ENCODE peak calls at places on chromosomes 11 and 22, in nine cellular contexts. One of them, this sample, is unnamed.

GRCh38 chr11:63862923-63863322 is 24.0 kb downstream of the MARK2 start:
- DNase-seq in epithelial cell of esophagus: no peak
- DNase-seq in neural crest cell: no peak
- DNase-seq in tibial nerve: no peak
- DNase-seq in B cell: no peak
- DNase-seq in body of pancreas: peak; percentile 78
- DNase-seq in sigmoid colon: no peak
- DNase-seq in astrocyte of the spinal cord: peak; percentile 26
- DNase-seq in RWPE1: no peak
- DNase-seq in this sample: no peak

GRCh38 chr11:31702966-31703365 is 108.2 kb downstream of the PAX6 start:
- DNase-seq in astrocyte of the spinal cord: peak; percentile 9
- DNase-seq in epithelial cell of esophagus: peak; percentile 61
- DNase-seq in B cell: no peak
- DNase-seq in neural crest cell: no peak
- DNase-seq in sigmoid colon: no peak
- DNase-seq in RWPE1: no peak
- DNase-seq in tibial nerve: no peak
- DNase-seq in body of pancreas: no peak
- DNase-seq in this sample: no peak

GRCh38 chr11:34773826-34774225 is 142.4 kb downstream of the APIP start:
- DNase-seq in body of pancreas: no peak
- DNase-seq in B cell: no peak
- DNase-seq in tibial nerve: no peak
- DNase-seq in astrocyte of the spinal cord: peak; percentile 80
- DNase-seq in neural crest cell: no peak
- DNase-seq in sigmoid colon: no peak
- DNase-seq in RWPE1: no peak
- DNase-seq in epithelial cell of esophagus: no peak
- DNase-seq in this sample: no peak

GRCh38 chr11:45580399-45580798 is 85.0 kb downstream of the CHST1 start:
- DNase-seq in body of pancreas: no peak
- DNase-seq in astrocyte of the spinal cord: peak; percentile 29
- DNase-seq in tibial nerve: no peak
- DNase-seq in neural crest cell: peak; percentile 43
- DNase-seq in sigmoid colon: no peak
- DNase-seq in RWPE1: peak; percentile 61
- DNase-seq in epithelial cell of esophagus: peak; percentile 25
- DNase-seq in B cell: no peak
- DNase-seq in this sample: peak; percentile 60

GRCh38 chr11:499201-500076 is 7.6 kb downstream of the RNH1 start:
- DNase-seq in B cell: no peak
- DNase-seq in sigmoid colon: no peak
- DNase-seq in astrocyte of the spinal cord: no peak
- DNase-seq in body of pancreas: no peak
- DNase-seq in tibial nerve: no peak
- DNase-seq in neural crest cell: no peak
- DNase-seq in RWPE1: no peak
- DNase-seq in epithelial cell of esophagus: no peak
- DNase-seq in this sample: no peak

GRCh38 chr11:44527476-44527875 is 38.0 kb upstream of the CD82 start:
- DNase-seq in body of pancreas: no peak
- DNase-seq in tibial nerve: no peak
- DNase-seq in sigmoid colon: no peak
- DNase-seq in B cell: no peak
- DNase-seq in neural crest cell: no peak
- DNase-seq in epithelial cell of esophagus: no peak
- DNase-seq in astrocyte of the spinal cord: no peak
- DNase-seq in RWPE1: no peak
- DNase-seq in this sample: no peak

GRCh38 chr11:128717581-128717980 is 23.7 kb downstream of the FLI1 start:
- DNase-seq in epithelial cell of esophagus: no peak
- DNase-seq in astrocyte of the spinal cord: no peak
- DNase-seq in body of pancreas: no peak
- DNase-seq in tibial nerve: no peak
- DNase-seq in sigmoid colon: no peak
- DNase-seq in neural crest cell: no peak
- DNase-seq in RWPE1: no peak
- DNase-seq in B cell: peak; percentile 44
- DNase-seq in this sample: no peak

GRCh38 chr11:15923169-15923568 is 433.2 kb downstream of the SOX6 start:
- DNase-seq in sigmoid colon: no peak
- DNase-seq in B cell: no peak
- DNase-seq in epithelial cell of esophagus: peak; percentile 57
- DNase-seq in astrocyte of the spinal cord: no peak
- DNase-seq in body of pancreas: no peak
- DNase-seq in tibial nerve: no peak
- DNase-seq in neural crest cell: no peak
- DNase-seq in RWPE1: peak; percentile 18
- DNase-seq in this sample: no peak

GRCh38 chr11:83583953-83584352 is 297.8 kb upstream of the CCDC90B start:
- DNase-seq in RWPE1: peak; percentile 17
- DNase-seq in B cell: no peak
- DNase-seq in neural crest cell: no peak
- DNase-seq in epithelial cell of esophagus: peak; percentile 62
- DNase-seq in astrocyte of the spinal cord: peak; percentile 63
- DNase-seq in sigmoid colon: no peak
- DNase-seq in body of pancreas: no peak
- DNase-seq in tibial nerve: no peak
- DNase-seq in this sample: no peak

GRCh38 chr22:27100789-27101188 is 443.4 kb downstream of the MIAT start:
- DNase-seq in tibial nerve: no peak
- DNase-seq in RWPE1: no peak
- DNase-seq in body of pancreas: no peak
- DNase-seq in neural crest cell: peak; percentile 56
- DNase-seq in B cell: no peak
- DNase-seq in astrocyte of the spinal cord: peak; percentile 76
- DNase-seq in sigmoid colon: peak; percentile 76
- DNase-seq in epithelial cell of esophagus: no peak
- DNase-seq in this sample: peak; percentile 74

GRCh38 chr11:2800655-2801531 is 84.7 kb downstream of the CDKN1C start:
- DNase-seq in RWPE1: no peak
- DNase-seq in tibial nerve: no peak
- DNase-seq in body of pancreas: peak; percentile 1
- DNase-seq in neural crest cell: no peak
- DNase-seq in astrocyte of the spinal cord: no peak
- DNase-seq in epithelial cell of esophagus: no peak
- DNase-seq in B cell: no peak
- DNase-seq in sigmoid colon: peak; percentile 57
- DNase-seq in this sample: peak; percentile 1

GRCh38 chr22:49689858-49690257 is 137.8 kb downstream of the BRD1 start:
- DNase-seq in sigmoid colon: no peak
- DNase-seq in B cell: no peak
- DNase-seq in epithelial cell of esophagus: no peak
- DNase-seq in RWPE1: no peak
- DNase-seq in body of pancreas: no peak
- DNase-seq in neural crest cell: no peak
- DNase-seq in astrocyte of the spinal cord: no peak
- DNase-seq in tibial nerve: no peak
- DNase-seq in this sample: no peak

GRCh38 chr11:27482793-27483192 is 10.2 kb upstream of the LGR4 start:
- DNase-seq in tibial nerve: no peak
- DNase-seq in body of pancreas: no peak
- DNase-seq in epithelial cell of esophagus: no peak
- DNase-seq in B cell: no peak
- DNase-seq in neural crest cell: no peak
- DNase-seq in sigmoid colon: no peak
- DNase-seq in astrocyte of the spinal cord: no peak
- DNase-seq in RWPE1: no peak
- DNase-seq in this sample: no peak

GRCh38 chr11:128379587-128380279 is 207.6 kb downstream of the ETS1 start:
- DNase-seq in body of pancreas: no peak
- DNase-seq in neural crest cell: no peak
- DNase-seq in astrocyte of the spinal cord: no peak
- DNase-seq in tibial nerve: no peak
- DNase-seq in sigmoid colon: no peak
- DNase-seq in epithelial cell of esophagus: peak; percentile 49
- DNase-seq in RWPE1: no peak
- DNase-seq in B cell: no peak
- DNase-seq in this sample: no peak

GRCh38 chr11:75536786-75537629 is 11.3 kb upstream of the GDPD5 start:
- DNase-seq in sigmoid colon: no peak
- DNase-seq in epithelial cell of esophagus: peak; percentile 84
- DNase-seq in tibial nerve: no peak
- DNase-seq in B cell: peak; percentile 73
- DNase-seq in body of pancreas: no peak
- DNase-seq in astrocyte of the spinal cord: no peak
- DNase-seq in RWPE1: peak; percentile 36
- DNase-seq in neural crest cell: no peak
- DNase-seq in this sample: no peak

GRCh38 chr11:74487875-74488274 is 5.6 kb downstream of the LIPT2 start:
- DNase-seq in astrocyte of the spinal cord: no peak
- DNase-seq in RWPE1: no peak
- DNase-seq in epithelial cell of esophagus: peak; percentile 33
- DNase-seq in neural crest cell: no peak
- DNase-seq in sigmoid colon: no peak
- DNase-seq in B cell: no peak
- DNase-seq in body of pancreas: no peak
- DNase-seq in tibial nerve: no peak
- DNase-seq in this sample: no peak
- TF ChIP-seq CTCF in astrocyte of the spinal cord: peak; percentile 27
- TF ChIP-seq CTCF in RWPE1: no peak
- TF ChIP-seq CTCF in epithelial cell of esophagus: no peak
- TF ChIP-seq CTCF in neural crest cell: peak; percentile 42
- TF ChIP-seq CTCF in sigmoid colon: no peak
- TF ChIP-seq CTCF in B cell: no peak
- TF ChIP-seq CTCF in body of pancreas: no peak
- TF ChIP-seq CTCF in tibial nerve: no peak
- TF ChIP-seq CTCF in this sample: no peak

GRCh38 chr22:45905924-45906865 is 70.8 kb downstream of the WNT7B start:
- DNase-seq in astrocyte of the spinal cord: peak; percentile 43
- DNase-seq in B cell: no peak
- DNase-seq in epithelial cell of esophagus: no peak
- DNase-seq in body of pancreas: peak; percentile 41
- DNase-seq in RWPE1: no peak
- DNase-seq in tibial nerve: no peak
- DNase-seq in sigmoid colon: no peak
- DNase-seq in neural crest cell: no peak
- DNase-seq in this sample: no peak
- TF ChIP-seq CTCF in astrocyte of the spinal cord: no peak
- TF ChIP-seq CTCF in B cell: no peak
- TF ChIP-seq CTCF in epithelial cell of esophagus: no peak
- TF ChIP-seq CTCF in body of pancreas: no peak
- TF ChIP-seq CTCF in RWPE1: no peak
- TF ChIP-seq CTCF in tibial nerve: no peak
- TF ChIP-seq CTCF in sigmoid colon: no peak
- TF ChIP-seq CTCF in neural crest cell: no peak
- TF ChIP-seq CTCF in this sample: no peak

GRCh38 chr22:37735054-37735453 is 38.2 kb downstream of the TRIOBP start:
- DNase-seq in epithelial cell of esophagus: no peak
- DNase-seq in neural crest cell: peak; percentile 54
- DNase-seq in sigmoid colon: peak; percentile 75
- DNase-seq in B cell: no peak
- DNase-seq in astrocyte of the spinal cord: no peak
- DNase-seq in RWPE1: no peak
- DNase-seq in body of pancreas: no peak
- DNase-seq in tibial nerve: peak; percentile 46
- DNase-seq in this sample: peak; percentile 61
- TF ChIP-seq CTCF in epithelial cell of esophagus: peak; percentile 10
- TF ChIP-seq CTCF in neural crest cell: peak; percentile 57
- TF ChIP-seq CTCF in sigmoid colon: no peak
- TF ChIP-seq CTCF in B cell: no peak
- TF ChIP-seq CTCF in astrocyte of the spinal cord: peak; percentile 44
- TF ChIP-seq CTCF in RWPE1: no peak
- TF ChIP-seq CTCF in body of pancreas: peak; percentile 44
- TF ChIP-seq CTCF in tibial nerve: peak; percentile 50
- TF ChIP-seq CTCF in this sample: peak; percentile 46

GRCh38 chr11:133828861-133829260 is 16.5 kb downstream of the SPATA19 start:
- DNase-seq in astrocyte of the spinal cord: no peak
- DNase-seq in epithelial cell of esophagus: no peak
- DNase-seq in neural crest cell: no peak
- DNase-seq in B cell: no peak
- DNase-seq in sigmoid colon: no peak
- DNase-seq in body of pancreas: no peak
- DNase-seq in RWPE1: no peak
- DNase-seq in tibial nerve: no peak
- DNase-seq in this sample: no peak

GRCh38 chr11:133829566-133829965 is 15.7 kb downstream of the SPATA19 start:
- DNase-seq in body of pancreas: no peak
- DNase-seq in tibial nerve: no peak
- DNase-seq in B cell: no peak
- DNase-seq in sigmoid colon: no peak
- DNase-seq in epithelial cell of esophagus: no peak
- DNase-seq in neural crest cell: no peak
- DNase-seq in RWPE1: no peak
- DNase-seq in astrocyte of the spinal cord: no peak
- DNase-seq in this sample: no peak

GRCh38 chr11:133833101-133833898 is 12.0 kb downstream of the SPATA19 start:
- DNase-seq in body of pancreas: no peak
- DNase-seq in sigmoid colon: no peak
- DNase-seq in RWPE1: no peak
- DNase-seq in epithelial cell of esophagus: no peak
- DNase-seq in neural crest cell: no peak
- DNase-seq in astrocyte of the spinal cord: no peak
- DNase-seq in tibial nerve: no peak
- DNase-seq in B cell: no peak
- DNase-seq in this sample: no peak

GRCh38 chr11:133832096-133833081 is 12.9 kb downstream of the SPATA19 start:
- DNase-seq in neural crest cell: no peak
- DNase-seq in B cell: no peak
- DNase-seq in tibial nerve: no peak
- DNase-seq in astrocyte of the spinal cord: no peak
- DNase-seq in epithelial cell of esophagus: no peak
- DNase-seq in sigmoid colon: no peak
- DNase-seq in body of pancreas: no peak
- DNase-seq in RWPE1: no peak
- DNase-seq in this sample: no peak

DNA sequence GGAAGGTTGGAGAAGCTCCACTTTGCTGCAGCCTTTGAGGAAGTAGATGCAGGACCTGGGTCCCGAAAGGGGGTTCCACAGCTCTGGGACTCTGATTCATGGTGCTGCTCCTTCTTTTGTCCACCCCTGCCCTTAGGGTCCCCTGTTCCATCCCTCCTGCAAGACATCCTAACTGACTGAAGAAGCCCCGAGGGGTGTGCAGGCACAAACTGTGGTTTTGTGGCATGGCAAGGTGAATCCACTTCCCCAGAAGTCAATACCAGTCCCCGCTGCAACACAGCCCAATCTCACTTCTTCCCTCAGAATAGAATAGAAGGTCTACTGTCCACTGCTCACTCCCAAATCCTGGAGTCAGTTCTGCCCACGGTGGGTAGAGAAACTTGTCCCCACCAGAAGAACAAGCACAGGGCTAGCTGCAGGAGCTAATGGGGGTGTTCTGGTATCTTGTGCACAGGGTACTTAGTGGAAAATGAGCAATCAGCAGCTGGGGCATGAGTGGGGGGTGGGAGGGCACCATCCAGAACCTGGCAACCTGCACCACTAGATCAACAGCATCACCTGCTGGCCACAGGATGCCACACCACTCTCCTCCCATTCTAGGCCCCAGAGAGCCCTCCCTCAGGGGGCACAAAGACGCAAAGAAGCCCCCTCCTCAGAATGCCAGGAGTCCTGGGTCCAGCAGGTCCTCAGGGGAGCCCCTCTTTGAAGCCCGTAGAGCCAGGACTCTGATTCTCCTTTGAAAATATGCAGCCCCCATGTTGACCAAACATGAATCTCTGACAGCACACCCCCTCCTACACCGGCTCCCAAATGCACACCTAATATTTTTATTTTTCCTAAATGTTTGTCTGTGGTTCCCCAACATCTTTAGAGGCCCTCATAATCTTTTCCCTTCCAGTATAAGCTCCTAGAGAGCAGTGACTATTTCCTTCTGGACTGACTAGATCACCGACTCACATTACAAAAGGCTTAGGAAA is 14.1 kb downstream of the SPATA19 start:
- DNase-seq in neural crest cell: no peak
- DNase-seq in B cell: no peak
- DNase-seq in astrocyte of the spinal cord: no peak
- DNase-seq in sigmoid colon: no peak
- DNase-seq in epithelial cell of esophagus: no peak
- DNase-seq in RWPE1: no peak
- DNase-seq in body of pancreas: no peak
- DNase-seq in tibial nerve: no peak
- DNase-seq in this sample: no peak
- TF ChIP-seq CTCF in neural crest cell: peak; percentile 58
- TF ChIP-seq CTCF in B cell: no peak
- TF ChIP-seq CTCF in astrocyte of the spinal cord: no peak
- TF ChIP-seq CTCF in sigmoid colon: no peak
- TF ChIP-seq CTCF in epithelial cell of esophagus: no peak
- TF ChIP-seq CTCF in RWPE1: no peak
- TF ChIP-seq CTCF in body of pancreas: no peak
- TF ChIP-seq CTCF in tibial nerve: no peak
- TF ChIP-seq CTCF in this sample: no peak

This sample was measured in thyroid gland.